ENCODE peak calls at places on chromosomes 11 and 22, in seven cellular contexts. One of them, this sample, is unnamed. For H3K36me3, the result is how much of the 10 kb centered on the place peaks cover.

GRCh38 chr11:95592455-95592854 is 197.1 kb downstream of the FAM76B start:
- DNase-seq in body of pancreas: no peak
- DNase-seq in upper lobe of left lung: no peak
- DNase-seq in heart left ventricle: no peak
- DNase-seq in right lobe of liver: no peak
- DNase-seq in IMR-90: peak
- DNase-seq in uterus: no peak
- DNase-seq in this sample: no peak

GRCh38 chr11:45810431-45811108 is 5.6 kb downstream of the SLC35C1 start:
- DNase-seq in body of pancreas: no peak
- DNase-seq in uterus: no peak
- DNase-seq in right lobe of liver: no peak
- DNase-seq in IMR-90: no peak
- DNase-seq in upper lobe of left lung: no peak
- DNase-seq in heart left ventricle: no peak
- DNase-seq in this sample: no peak

GRCh38 chr11:44622721-44623258 is 57.3 kb downstream of the CD82 start:
- DNase-seq in body of pancreas: peak
- DNase-seq in right lobe of liver: peak
- DNase-seq in heart left ventricle: no peak
- DNase-seq in IMR-90: no peak
- DNase-seq in upper lobe of left lung: no peak
- DNase-seq in uterus: peak
- DNase-seq in this sample: peak

GRCh38 chr11:113613619-113614018 is 92.5 kb downstream of the TMPRSS5 start:
- DNase-seq in right lobe of liver: no peak
- DNase-seq in upper lobe of left lung: no peak
- DNase-seq in IMR-90: no peak
- DNase-seq in body of pancreas: no peak
- DNase-seq in heart left ventricle: no peak
- DNase-seq in uterus: no peak
- DNase-seq in this sample: no peak

GRCh38 chr22:29801153-29801552 is 34.0 kb downstream of the UQCR10 start:
- DNase-seq in right lobe of liver: no peak
- DNase-seq in uterus: no peak
- DNase-seq in IMR-90: no peak
- DNase-seq in heart left ventricle: no peak
- DNase-seq in upper lobe of left lung: no peak
- DNase-seq in body of pancreas: no peak
- DNase-seq in this sample: no peak

GRCh38 chr11:96614846-96615245 is 225.0 kb downstream of the JRKL start:
- DNase-seq in upper lobe of left lung: no peak
- DNase-seq in heart left ventricle: no peak
- DNase-seq in body of pancreas: no peak
- DNase-seq in uterus: no peak
- DNase-seq in right lobe of liver: no peak
- DNase-seq in IMR-90: no peak
- DNase-seq in this sample: no peak

GRCh38 chr11:17743026-17743807 is 8.6 kb downstream of the KCNC1 start:
- DNase-seq in right lobe of liver: no peak
- DNase-seq in upper lobe of left lung: no peak
- DNase-seq in IMR-90: no peak
- DNase-seq in uterus: no peak
- DNase-seq in heart left ventricle: no peak
- DNase-seq in body of pancreas: no peak
- DNase-seq in this sample: peak

GRCh38 chr22:20106205-20106848 is 9.6 kb upstream of the RANBP1 start:
- DNase-seq in heart left ventricle: no peak
- DNase-seq in upper lobe of left lung: no peak
- DNase-seq in IMR-90: no peak
- DNase-seq in right lobe of liver: no peak
- DNase-seq in uterus: no peak
- DNase-seq in body of pancreas: no peak
- DNase-seq in this sample: no peak

GRCh38 chr11:124837491-124837856 is 27.8 kb upstream of the ROBO3 start:
- DNase-seq in body of pancreas: no peak
- DNase-seq in upper lobe of left lung: no peak
- DNase-seq in heart left ventricle: no peak
- DNase-seq in IMR-90: peak
- DNase-seq in uterus: no peak
- DNase-seq in right lobe of liver: no peak
- DNase-seq in this sample: no peak

GRCh38 chr11:61621917-61622585 is 41.2 kb upstream of the SYT7 start:
- DNase-seq in upper lobe of left lung: no peak
- DNase-seq in uterus: no peak
- DNase-seq in body of pancreas: no peak
- DNase-seq in IMR-90: no peak
- DNase-seq in right lobe of liver: no peak
- DNase-seq in heart left ventricle: no peak
- DNase-seq in this sample: no peak

GRCh38 chr11:111733009-111733408 is 33.2 kb downstream of the PPP2R1B start:
- DNase-seq in upper lobe of left lung: peak
- DNase-seq in body of pancreas: no peak
- DNase-seq in heart left ventricle: peak
- DNase-seq in right lobe of liver: peak
- DNase-seq in IMR-90: peak
- DNase-seq in uterus: peak
- DNase-seq in this sample: peak

GRCh38 chr22:28006271-28006670 is 87.2 kb upstream of the PITPNB start:
- DNase-seq in upper lobe of left lung: no peak
- DNase-seq in uterus: no peak
- DNase-seq in IMR-90: peak
- DNase-seq in heart left ventricle: no peak
- DNase-seq in body of pancreas: no peak
- DNase-seq in right lobe of liver: no peak
- DNase-seq in this sample: no peak

GRCh38 chr11:104432526-104432925 is 268.6 kb upstream of the PDGFD start:
- DNase-seq in body of pancreas: no peak
- DNase-seq in right lobe of liver: no peak
- DNase-seq in uterus: no peak
- DNase-seq in upper lobe of left lung: no peak
- DNase-seq in IMR-90: no peak
- DNase-seq in heart left ventricle: no peak
- DNase-seq in this sample: no peak

DNA sequence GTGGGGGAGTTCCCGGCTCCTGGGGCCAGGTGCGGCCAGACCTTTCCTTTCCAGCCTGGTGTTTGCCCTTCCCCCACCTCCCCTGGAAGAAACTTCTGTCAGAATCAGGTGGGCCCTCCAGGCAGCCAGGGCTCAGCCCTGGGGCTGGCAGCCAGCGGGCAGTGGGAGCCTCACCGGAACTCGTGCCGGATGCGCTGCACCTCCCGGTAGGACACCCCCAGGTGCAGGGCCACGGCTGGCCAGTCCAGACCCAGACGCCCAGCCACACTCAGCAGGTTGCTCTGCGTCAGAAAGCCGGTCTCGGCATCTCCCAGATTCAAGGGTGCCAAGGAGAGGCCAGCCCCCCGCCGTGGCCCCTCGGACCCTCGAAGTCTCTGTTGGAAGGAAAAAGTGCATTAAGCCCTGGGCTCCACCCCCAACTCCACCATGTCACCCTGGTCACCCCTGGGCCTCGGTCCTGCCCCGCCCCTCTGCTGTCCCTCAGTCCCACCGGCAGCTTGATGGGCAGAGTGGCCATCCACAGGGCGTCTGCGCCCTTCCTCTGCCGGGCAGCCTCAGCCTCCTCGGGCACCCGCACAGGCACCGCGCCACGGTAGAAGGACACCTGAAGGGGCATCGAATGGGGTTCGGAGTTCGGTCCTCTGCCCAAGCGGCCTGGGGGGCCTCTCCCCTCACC is 1.7 kb upstream of the SLC25A22 start:
- DNase-seq in IMR-90: no peak
- DNase-seq in uterus: no peak
- DNase-seq in heart left ventricle: no peak
- DNase-seq in right lobe of liver: no peak
- DNase-seq in body of pancreas: no peak
- DNase-seq in upper lobe of left lung: peak
- DNase-seq in this sample: no peak
- H3K36me3 ChIP-seq in IMR-90: under half
- H3K36me3 ChIP-seq in uterus: under half
- H3K36me3 ChIP-seq in heart left ventricle: under half
- H3K36me3 ChIP-seq in right lobe of liver: under half
- H3K36me3 ChIP-seq in body of pancreas: under half
- H3K36me3 ChIP-seq in upper lobe of left lung: under half
- H3K36me3 ChIP-seq in this sample: under half

GRCh38 chr11:8964324-8965320 is at the start of gene TMEM9B:
- DNase-seq in body of pancreas: peak
- DNase-seq in upper lobe of left lung: peak
- DNase-seq in uterus: peak
- DNase-seq in right lobe of liver: peak
- DNase-seq in heart left ventricle: peak
- DNase-seq in IMR-90: peak
- DNase-seq in this sample: peak
- TF ChIP-seq POLR2A in body of pancreas: peak
- TF ChIP-seq POLR2A in upper lobe of left lung: peak
- TF ChIP-seq POLR2A in uterus: peak
- TF ChIP-seq POLR2A in right lobe of liver: peak
- TF ChIP-seq POLR2A in heart left ventricle: peak
- TF ChIP-seq POLR2A in IMR-90: peak
- TF ChIP-seq POLR2A in this sample: peak

GRCh38 chr11:69401715-69402114 is 79.7 kb upstream of the LINC01488 start:
- DNase-seq in IMR-90: no peak
- DNase-seq in body of pancreas: no peak
- DNase-seq in right lobe of liver: no peak
- DNase-seq in heart left ventricle: no peak
- DNase-seq in uterus: no peak
- DNase-seq in upper lobe of left lung: no peak
- DNase-seq in this sample: no peak

GRCh38 chr11:69409812-69410645 is 71.4 kb upstream of the LINC01488 start:
- DNase-seq in upper lobe of left lung: no peak
- DNase-seq in heart left ventricle: no peak
- DNase-seq in right lobe of liver: peak
- DNase-seq in body of pancreas: no peak
- DNase-seq in IMR-90: no peak
- DNase-seq in uterus: no peak
- DNase-seq in this sample: no peak

GRCh38 chr11:69402251-69402892 is 79.1 kb upstream of the LINC01488 start:
- DNase-seq in IMR-90: no peak
- DNase-seq in body of pancreas: no peak
- DNase-seq in upper lobe of left lung: no peak
- DNase-seq in heart left ventricle: no peak
- DNase-seq in uterus: no peak
- DNase-seq in right lobe of liver: no peak
- DNase-seq in this sample: no peak

GRCh38 chr11:69403556-69404215 is 77.8 kb upstream of the LINC01488 start:
- DNase-seq in heart left ventricle: no peak
- DNase-seq in right lobe of liver: no peak
- DNase-seq in upper lobe of left lung: no peak
- DNase-seq in body of pancreas: no peak
- DNase-seq in IMR-90: peak
- DNase-seq in uterus: no peak
- DNase-seq in this sample: no peak

GRCh38 chr11:69406060-69406459 is 75.4 kb upstream of the LINC01488 start:
- DNase-seq in right lobe of liver: no peak
- DNase-seq in IMR-90: no peak
- DNase-seq in upper lobe of left lung: no peak
- DNase-seq in heart left ventricle: no peak
- DNase-seq in uterus: no peak
- DNase-seq in body of pancreas: no peak
- DNase-seq in this sample: no peak
- H3K27ac ChIP-seq in right lobe of liver: no peak
- H3K27ac ChIP-seq in IMR-90: no peak
- H3K27ac ChIP-seq in upper lobe of left lung: no peak
- H3K27ac ChIP-seq in heart left ventricle: no peak
- H3K27ac ChIP-seq in uterus: no peak
- H3K27ac ChIP-seq in body of pancreas: no peak
- H3K27ac ChIP-seq in this sample: no peak

GRCh38 chr11:86292912-86293606 is 9.0 kb upstream of the HIKESHI start:
- DNase-seq in body of pancreas: no peak
- DNase-seq in uterus: no peak
- DNase-seq in heart left ventricle: no peak
- DNase-seq in upper lobe of left lung: no peak
- DNase-seq in IMR-90: no peak
- DNase-seq in right lobe of liver: no peak
- DNase-seq in this sample: no peak
- H3K36me3 ChIP-seq in body of pancreas: under half
- H3K36me3 ChIP-seq in uterus: under half
- H3K36me3 ChIP-seq in heart left ventricle: under half
- H3K36me3 ChIP-seq in upper lobe of left lung: under half
- H3K36me3 ChIP-seq in IMR-90: under half
- H3K36me3 ChIP-seq in right lobe of liver: under half
- H3K36me3 ChIP-seq in this sample: under half

This sample was measured in adrenal gland.